ENCODE peak calls at places on chromosome 13, in six cellular contexts. One of them, this sample, is unnamed.

GRCh38 chr13:106129273-106129672 is 406.2 kb downstream of the EFNB2 start:
- DNase-seq in upper lobe of right lung: no peak
- DNase-seq in dermis microvascular lymphatic vessel endothelial cell: no peak
- DNase-seq in left cardiac atrium: no peak
- DNase-seq in hypothalamus: no peak
- DNase-seq in ecto neural progenitor cell: no peak
- DNase-seq in this sample: no peak

GRCh38 chr13:34571716-34572115 is 370.4 kb upstream of the NBEA start:
- DNase-seq in left cardiac atrium: no peak
- DNase-seq in dermis microvascular lymphatic vessel endothelial cell: no peak
- DNase-seq in upper lobe of right lung: no peak
- DNase-seq in ecto neural progenitor cell: no peak
- DNase-seq in hypothalamus: no peak
- DNase-seq in this sample: no peak

GRCh38 chr13:41463823-41464602 is 6.7 kb downstream of the RGCC start:
- DNase-seq in dermis microvascular lymphatic vessel endothelial cell: no peak
- DNase-seq in upper lobe of right lung: no peak
- DNase-seq in ecto neural progenitor cell: no peak
- DNase-seq in left cardiac atrium: no peak
- DNase-seq in hypothalamus: no peak
- DNase-seq in this sample: no peak

GRCh38 chr13:95524270-95524901 is 28.1 kb upstream of the CLDN10 start:
- DNase-seq in dermis microvascular lymphatic vessel endothelial cell: no peak
- DNase-seq in upper lobe of right lung: no peak
- DNase-seq in left cardiac atrium: no peak
- DNase-seq in hypothalamus: no peak
- DNase-seq in ecto neural progenitor cell: no peak
- DNase-seq in this sample: no peak

GRCh38 chr13:29771247-29771646 is 79.2 kb downstream of the UBL3 start:
- DNase-seq in left cardiac atrium: no peak
- DNase-seq in hypothalamus: no peak
- DNase-seq in upper lobe of right lung: no peak
- DNase-seq in ecto neural progenitor cell: no peak
- DNase-seq in dermis microvascular lymphatic vessel endothelial cell: peak
- DNase-seq in this sample: no peak

GRCh38 chr13:31774186-31774585 is 34.9 kb downstream of the RXFP2 start:
- DNase-seq in left cardiac atrium: no peak
- DNase-seq in dermis microvascular lymphatic vessel endothelial cell: no peak
- DNase-seq in hypothalamus: no peak
- DNase-seq in upper lobe of right lung: no peak
- DNase-seq in ecto neural progenitor cell: no peak
- DNase-seq in this sample: no peak

GRCh38 chr13:75402787-75403186 is 79.2 kb downstream of the TBC1D4 start:
- DNase-seq in upper lobe of right lung: no peak
- DNase-seq in dermis microvascular lymphatic vessel endothelial cell: no peak
- DNase-seq in ecto neural progenitor cell: no peak
- DNase-seq in hypothalamus: no peak
- DNase-seq in left cardiac atrium: peak
- DNase-seq in this sample: no peak

GRCh38 chr13:48542581-48543341 is 9.9 kb upstream of the RCBTB2 start:
- DNase-seq in upper lobe of right lung: peak
- DNase-seq in ecto neural progenitor cell: peak
- DNase-seq in left cardiac atrium: peak
- DNase-seq in dermis microvascular lymphatic vessel endothelial cell: peak
- DNase-seq in hypothalamus: no peak
- DNase-seq in this sample: peak

GRCh38 chr13:34003712-34004111 is 185.8 kb downstream of the RFC3 start:
- DNase-seq in upper lobe of right lung: no peak
- DNase-seq in hypothalamus: no peak
- DNase-seq in left cardiac atrium: no peak
- DNase-seq in ecto neural progenitor cell: no peak
- DNase-seq in dermis microvascular lymphatic vessel endothelial cell: no peak
- DNase-seq in this sample: no peak

GRCh38 chr13:24306632-24307031 is 2.7 kb upstream of the C1QTNF9 start:
- DNase-seq in left cardiac atrium: no peak
- DNase-seq in upper lobe of right lung: no peak
- DNase-seq in dermis microvascular lymphatic vessel endothelial cell: no peak
- DNase-seq in hypothalamus: no peak
- DNase-seq in ecto neural progenitor cell: no peak
- DNase-seq in this sample: no peak

This sample was measured in ovary.